ENCODE peak calls at places on chromosome 22, in nine cellular contexts. One of them, this sample, is unnamed.

GRCh38 chr22:27748355-27749168 is 53.0 kb downstream of the MN1 start:
- DNase-seq in GM23248: peak
- DNase-seq in effector memory CD4-positive, alpha-beta T cell: no peak
- DNase-seq in brain microvascular endothelial cell: peak
- DNase-seq in A549: no peak
- DNase-seq in transverse colon: no peak
- DNase-seq in CD4-positive, alpha-beta T cell: no peak
- DNase-seq in CD8-positive, alpha-beta memory T cell: no peak
- DNase-seq in epithelial cell of prostate: no peak
- DNase-seq in this sample: no peak

GRCh38 chr22:17847360-17848078 is 73.2 kb upstream of the BID start:
- DNase-seq in GM23248: peak
- DNase-seq in effector memory CD4-positive, alpha-beta T cell: no peak
- DNase-seq in brain microvascular endothelial cell: no peak
- DNase-seq in A549: no peak
- DNase-seq in transverse colon: no peak
- DNase-seq in CD4-positive, alpha-beta T cell: no peak
- DNase-seq in CD8-positive, alpha-beta memory T cell: no peak
- DNase-seq in epithelial cell of prostate: no peak
- DNase-seq in this sample: no peak

GRCh38 chr22:47826016-47826415 is 1063.6 kb downstream of the TBC1D22A start:
- DNase-seq in GM23248: no peak
- DNase-seq in effector memory CD4-positive, alpha-beta T cell: no peak
- DNase-seq in brain microvascular endothelial cell: no peak
- DNase-seq in A549: no peak
- DNase-seq in transverse colon: no peak
- DNase-seq in CD4-positive, alpha-beta T cell: no peak
- DNase-seq in CD8-positive, alpha-beta memory T cell: no peak
- DNase-seq in epithelial cell of prostate: no peak
- DNase-seq in this sample: no peak

GRCh38 chr22:47354668-47355387 is 592.4 kb downstream of the TBC1D22A start:
- DNase-seq in GM23248: no peak
- DNase-seq in effector memory CD4-positive, alpha-beta T cell: no peak
- DNase-seq in brain microvascular endothelial cell: no peak
- DNase-seq in A549: no peak
- DNase-seq in transverse colon: no peak
- DNase-seq in CD4-positive, alpha-beta T cell: no peak
- DNase-seq in CD8-positive, alpha-beta memory T cell: no peak
- DNase-seq in epithelial cell of prostate: no peak
- DNase-seq in this sample: no peak

GRCh38 chr22:20268350-20269012 is 363 bp upstream of the RTN4R start:
- DNase-seq in GM23248: peak
- DNase-seq in effector memory CD4-positive, alpha-beta T cell: peak
- DNase-seq in brain microvascular endothelial cell: no peak
- DNase-seq in A549: peak
- DNase-seq in transverse colon: peak
- DNase-seq in CD4-positive, alpha-beta T cell: peak
- DNase-seq in CD8-positive, alpha-beta memory T cell: peak
- DNase-seq in epithelial cell of prostate: no peak
- DNase-seq in this sample: no peak

GRCh38 chr22:20552913-20553401 is 45.5 kb downstream of the MED15 start:
- DNase-seq in GM23248: no peak
- DNase-seq in effector memory CD4-positive, alpha-beta T cell: no peak
- DNase-seq in brain microvascular endothelial cell: peak
- DNase-seq in A549: no peak
- DNase-seq in transverse colon: no peak
- DNase-seq in CD4-positive, alpha-beta T cell: no peak
- DNase-seq in CD8-positive, alpha-beta memory T cell: no peak
- DNase-seq in epithelial cell of prostate: no peak
- DNase-seq in this sample: no peak

GRCh38 chr22:50691521-50691920 is 18.9 kb downstream of the SHANK3 start:
- DNase-seq in GM23248: peak
- DNase-seq in effector memory CD4-positive, alpha-beta T cell: no peak
- DNase-seq in brain microvascular endothelial cell: peak
- DNase-seq in A549: peak
- DNase-seq in transverse colon: peak
- DNase-seq in CD4-positive, alpha-beta T cell: no peak
- DNase-seq in CD8-positive, alpha-beta memory T cell: peak
- DNase-seq in epithelial cell of prostate: no peak
- DNase-seq in this sample: no peak

GRCh38 chr22:30822216-30823014 is 127.7 kb downstream of the OSBP2 start:
- DNase-seq in GM23248: peak
- DNase-seq in effector memory CD4-positive, alpha-beta T cell: no peak
- DNase-seq in brain microvascular endothelial cell: no peak
- DNase-seq in A549: no peak
- DNase-seq in transverse colon: no peak
- DNase-seq in CD4-positive, alpha-beta T cell: no peak
- DNase-seq in CD8-positive, alpha-beta memory T cell: no peak
- DNase-seq in epithelial cell of prostate: no peak
- DNase-seq in this sample: no peak

GRCh38 chr22:48491451-48491941 is 1336.2 kb downstream of the BRD1 start:
- DNase-seq in GM23248: peak
- DNase-seq in effector memory CD4-positive, alpha-beta T cell: no peak
- DNase-seq in brain microvascular endothelial cell: no peak
- DNase-seq in A549: peak
- DNase-seq in transverse colon: no peak
- DNase-seq in CD4-positive, alpha-beta T cell: no peak
- DNase-seq in CD8-positive, alpha-beta memory T cell: no peak
- DNase-seq in epithelial cell of prostate: no peak
- DNase-seq in this sample: peak

GRCh38 chr22:35690001-35690400 is 27.7 kb upstream of the APOL5 start:
- DNase-seq in GM23248: no peak
- DNase-seq in effector memory CD4-positive, alpha-beta T cell: no peak
- DNase-seq in brain microvascular endothelial cell: no peak
- DNase-seq in A549: no peak
- DNase-seq in transverse colon: no peak
- DNase-seq in CD4-positive, alpha-beta T cell: no peak
- DNase-seq in CD8-positive, alpha-beta memory T cell: no peak
- DNase-seq in epithelial cell of prostate: no peak
- DNase-seq in this sample: no peak

GRCh38 chr22:26589367-26589844 is 526 bp downstream of the TPST2 start:
- DNase-seq in GM23248: peak
- DNase-seq in effector memory CD4-positive, alpha-beta T cell: no peak
- DNase-seq in brain microvascular endothelial cell: no peak
- DNase-seq in A549: peak
- DNase-seq in transverse colon: peak
- DNase-seq in CD4-positive, alpha-beta T cell: peak
- DNase-seq in CD8-positive, alpha-beta memory T cell: peak
- DNase-seq in epithelial cell of prostate: no peak
- DNase-seq in this sample: no peak

GRCh38 chr22:26848244-26848920 is 191.0 kb downstream of the MIAT start:
- DNase-seq in GM23248: no peak
- DNase-seq in effector memory CD4-positive, alpha-beta T cell: no peak
- DNase-seq in brain microvascular endothelial cell: peak
- DNase-seq in A549: no peak
- DNase-seq in transverse colon: no peak
- DNase-seq in CD4-positive, alpha-beta T cell: no peak
- DNase-seq in CD8-positive, alpha-beta memory T cell: no peak
- DNase-seq in epithelial cell of prostate: no peak
- DNase-seq in this sample: no peak

GRCh38 chr22:20604776-20605221 is 97.4 kb downstream of the MED15 start:
- DNase-seq in GM23248: no peak
- DNase-seq in effector memory CD4-positive, alpha-beta T cell: no peak
- DNase-seq in brain microvascular endothelial cell: no peak
- DNase-seq in A549: no peak
- DNase-seq in transverse colon: no peak
- DNase-seq in CD4-positive, alpha-beta T cell: no peak
- DNase-seq in CD8-positive, alpha-beta memory T cell: no peak
- DNase-seq in epithelial cell of prostate: no peak
- DNase-seq in this sample: no peak

GRCh38 chr22:33274214-33274828 is 216.1 kb upstream of the SYN3 start:
- DNase-seq in GM23248: peak
- DNase-seq in effector memory CD4-positive, alpha-beta T cell: no peak
- DNase-seq in brain microvascular endothelial cell: no peak
- DNase-seq in A549: peak
- DNase-seq in transverse colon: peak
- DNase-seq in CD4-positive, alpha-beta T cell: no peak
- DNase-seq in CD8-positive, alpha-beta memory T cell: no peak
- DNase-seq in epithelial cell of prostate: no peak
- DNase-seq in this sample: no peak

GRCh38 chr22:34950480-34950879 is 115.5 kb upstream of the ISX start:
- DNase-seq in GM23248: no peak
- DNase-seq in effector memory CD4-positive, alpha-beta T cell: no peak
- DNase-seq in brain microvascular endothelial cell: no peak
- DNase-seq in A549: no peak
- DNase-seq in transverse colon: no peak
- DNase-seq in CD4-positive, alpha-beta T cell: no peak
- DNase-seq in CD8-positive, alpha-beta memory T cell: no peak
- DNase-seq in epithelial cell of prostate: no peak
- DNase-seq in this sample: no peak

GRCh38 chr22:50676661-50677492 is 4.3 kb downstream of the SHANK3 start:
- DNase-seq in GM23248: no peak
- DNase-seq in effector memory CD4-positive, alpha-beta T cell: no peak
- DNase-seq in brain microvascular endothelial cell: no peak
- DNase-seq in A549: no peak
- DNase-seq in transverse colon: no peak
- DNase-seq in CD4-positive, alpha-beta T cell: no peak
- DNase-seq in CD8-positive, alpha-beta memory T cell: no peak
- DNase-seq in epithelial cell of prostate: no peak
- DNase-seq in this sample: no peak

GRCh38 chr22:49749227-49749626 is 78.4 kb downstream of the BRD1 start:
- DNase-seq in GM23248: no peak
- DNase-seq in effector memory CD4-positive, alpha-beta T cell: no peak
- DNase-seq in brain microvascular endothelial cell: no peak
- DNase-seq in A549: no peak
- DNase-seq in transverse colon: no peak
- DNase-seq in CD4-positive, alpha-beta T cell: no peak
- DNase-seq in CD8-positive, alpha-beta memory T cell: no peak
- DNase-seq in epithelial cell of prostate: no peak
- DNase-seq in this sample: no peak

GRCh38 chr22:20805972-20806471 is 32.1 kb downstream of the SERPIND1 start:
- DNase-seq in GM23248: peak
- DNase-seq in effector memory CD4-positive, alpha-beta T cell: no peak
- DNase-seq in brain microvascular endothelial cell: peak
- DNase-seq in A549: no peak
- DNase-seq in transverse colon: no peak
- DNase-seq in CD4-positive, alpha-beta T cell: no peak
- DNase-seq in CD8-positive, alpha-beta memory T cell: no peak
- DNase-seq in epithelial cell of prostate: no peak
- DNase-seq in this sample: no peak

GRCh38 chr22:37153901-37154300 is 4.2 kb upstream of the IL2RB start:
- DNase-seq in GM23248: no peak
- DNase-seq in effector memory CD4-positive, alpha-beta T cell: no peak
- DNase-seq in brain microvascular endothelial cell: no peak
- DNase-seq in A549: no peak
- DNase-seq in transverse colon: no peak
- DNase-seq in CD4-positive, alpha-beta T cell: no peak
- DNase-seq in CD8-positive, alpha-beta memory T cell: no peak
- DNase-seq in epithelial cell of prostate: no peak
- DNase-seq in this sample: no peak

GRCh38 chr22:46031965-46032851 is 55.2 kb upstream of the WNT7B start:
- DNase-seq in GM23248: no peak
- DNase-seq in effector memory CD4-positive, alpha-beta T cell: no peak
- DNase-seq in brain microvascular endothelial cell: no peak
- DNase-seq in A549: no peak
- DNase-seq in transverse colon: no peak
- DNase-seq in CD4-positive, alpha-beta T cell: no peak
- DNase-seq in CD8-positive, alpha-beta memory T cell: no peak
- DNase-seq in epithelial cell of prostate: no peak
- DNase-seq in this sample: no peak
- H3K27ac ChIP-seq in GM23248: no peak
- H3K27ac ChIP-seq in effector memory CD4-positive, alpha-beta T cell: no peak
- H3K27ac ChIP-seq in brain microvascular endothelial cell: no peak
- H3K27ac ChIP-seq in A549: no peak
- H3K27ac ChIP-seq in transverse colon: no peak
- H3K27ac ChIP-seq in CD4-positive, alpha-beta T cell: no peak
- H3K27ac ChIP-seq in CD8-positive, alpha-beta memory T cell: no peak
- H3K27ac ChIP-seq in epithelial cell of prostate: no peak
- H3K27ac ChIP-seq in this sample: peak

GRCh38 chr22:44497218-44497903 is 672 bp downstream of the RTL6 start:
- DNase-seq in GM23248: peak
- DNase-seq in effector memory CD4-positive, alpha-beta T cell: no peak
- DNase-seq in brain microvascular endothelial cell: no peak
- DNase-seq in A549: no peak
- DNase-seq in transverse colon: peak
- DNase-seq in CD4-positive, alpha-beta T cell: no peak
- DNase-seq in CD8-positive, alpha-beta memory T cell: peak
- DNase-seq in epithelial cell of prostate: no peak
- DNase-seq in this sample: no peak
- H3K27ac ChIP-seq in GM23248: peak
- H3K27ac ChIP-seq in effector memory CD4-positive, alpha-beta T cell: peak
- H3K27ac ChIP-seq in brain microvascular endothelial cell: peak
- H3K27ac ChIP-seq in A549: peak
- H3K27ac ChIP-seq in transverse colon: peak
- H3K27ac ChIP-seq in CD4-positive, alpha-beta T cell: no peak
- H3K27ac ChIP-seq in CD8-positive, alpha-beta memory T cell: peak
- H3K27ac ChIP-seq in epithelial cell of prostate: no peak
- H3K27ac ChIP-seq in this sample: peak

DNA sequence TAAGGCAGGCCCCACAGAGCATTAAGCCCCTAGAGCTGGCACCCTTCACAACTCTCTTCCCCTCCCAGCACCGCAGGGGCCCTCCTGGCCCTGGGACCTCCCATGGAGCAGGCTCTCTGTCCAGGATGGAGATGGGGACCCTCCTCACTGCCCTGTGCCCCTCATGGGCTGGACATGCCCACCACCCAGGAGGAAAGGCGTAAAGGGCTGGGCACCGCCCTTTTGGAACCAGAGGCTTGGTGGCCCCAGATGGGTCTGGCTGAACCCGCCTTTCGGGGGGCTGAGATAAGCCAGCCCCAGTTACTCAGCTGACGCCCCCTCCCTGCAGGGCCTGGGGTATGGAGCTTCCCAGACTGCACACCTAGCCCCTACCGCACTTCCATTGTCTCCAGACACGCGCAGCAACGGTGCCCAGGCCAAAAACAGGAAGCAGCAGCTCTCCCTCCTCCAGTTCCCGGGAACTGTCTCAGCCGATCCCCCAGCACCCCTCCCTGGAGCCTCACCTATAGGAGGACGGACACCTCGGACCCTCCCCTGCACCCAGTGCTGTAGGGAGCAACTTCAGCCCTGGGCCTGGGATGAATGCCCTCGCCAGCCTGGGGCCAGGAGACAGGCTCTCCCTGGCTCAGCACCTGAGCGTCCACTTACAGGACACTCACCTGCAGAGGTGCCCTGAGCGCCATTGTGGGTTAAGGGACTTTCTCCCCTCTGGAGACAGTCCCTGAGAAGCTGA is 1.6 kb upstream of the SUSD2 start:
- DNase-seq in GM23248: no peak
- DNase-seq in effector memory CD4-positive, alpha-beta T cell: no peak
- DNase-seq in brain microvascular endothelial cell: no peak
- DNase-seq in A549: no peak
- DNase-seq in transverse colon: no peak
- DNase-seq in CD4-positive, alpha-beta T cell: no peak
- DNase-seq in CD8-positive, alpha-beta memory T cell: no peak
- DNase-seq in epithelial cell of prostate: no peak
- DNase-seq in this sample: no peak
- H3K27ac ChIP-seq in GM23248: no peak
- H3K27ac ChIP-seq in effector memory CD4-positive, alpha-beta T cell: no peak
- H3K27ac ChIP-seq in brain microvascular endothelial cell: no peak
- H3K27ac ChIP-seq in A549: peak
- H3K27ac ChIP-seq in transverse colon: peak
- H3K27ac ChIP-seq in CD4-positive, alpha-beta T cell: no peak
- H3K27ac ChIP-seq in CD8-positive, alpha-beta memory T cell: no peak
- H3K27ac ChIP-seq in epithelial cell of prostate: no peak
- H3K27ac ChIP-seq in this sample: peak

DNA sequence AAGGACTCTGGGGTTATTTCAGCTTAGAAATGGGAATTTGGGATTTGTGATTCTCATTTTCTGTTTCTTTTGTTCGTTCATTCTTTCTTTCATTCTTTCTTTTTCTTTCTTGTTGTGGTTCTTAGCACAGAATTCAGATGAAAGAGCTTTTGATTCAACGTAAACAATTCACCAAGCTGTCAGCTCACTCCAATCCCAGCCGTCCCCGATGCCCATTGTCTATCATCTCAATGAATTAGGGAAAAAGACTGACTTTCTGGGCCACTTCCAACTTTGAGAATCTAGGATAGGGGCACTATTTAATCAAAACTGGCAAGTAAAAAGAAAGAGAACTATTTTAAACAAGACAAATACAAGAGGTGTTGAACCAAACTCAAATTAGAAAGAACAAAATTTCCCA is 25.1 kb upstream of the TMA7B start:
- DNase-seq in GM23248: no peak
- DNase-seq in effector memory CD4-positive, alpha-beta T cell: no peak
- DNase-seq in brain microvascular endothelial cell: no peak
- DNase-seq in A549: no peak
- DNase-seq in transverse colon: no peak
- DNase-seq in CD4-positive, alpha-beta T cell: no peak
- DNase-seq in CD8-positive, alpha-beta memory T cell: no peak
- DNase-seq in epithelial cell of prostate: no peak
- DNase-seq in this sample: no peak
- H3K27ac ChIP-seq in GM23248: no peak
- H3K27ac ChIP-seq in effector memory CD4-positive, alpha-beta T cell: peak
- H3K27ac ChIP-seq in brain microvascular endothelial cell: no peak
- H3K27ac ChIP-seq in A549: no peak
- H3K27ac ChIP-seq in transverse colon: no peak
- H3K27ac ChIP-seq in CD4-positive, alpha-beta T cell: peak
- H3K27ac ChIP-seq in CD8-positive, alpha-beta memory T cell: no peak
- H3K27ac ChIP-seq in epithelial cell of prostate: no peak
- H3K27ac ChIP-seq in this sample: no peak